ENCODE peak calls at places on chromosomes 4 and X, in seven cellular contexts. F is ovary, L is MM.1S, I is psoas muscle, O is fibroblast of lung, Y is mesothelial cell of epicardium, Z is GM13976. N is an unnamed sample.

GRCh38 chr4:71380721-71381120 is 41.9 kb downstream of the SLC4A4 start:
- DNase-seq in Y (no peak), I (no peak), L (no peak), O (peak), Z (no peak), F (no peak), N (no peak)

GRCh38 chrX:149818652-149819051 is 36.9 kb downstream of the MAGEA9 start:
- DNase-seq in O (peak), Y (no peak), I (no peak), L (no peak), F (no peak), Z (no peak), N (no peak)

GRCh38 chr4:185515248-185515647 is 20.1 kb downstream of the PDLIM3 start:
- DNase-seq in F (no peak), I (no peak), Z (no peak), L (no peak), Y (no peak), O (no peak), N (no peak)

GRCh38 chrX:15349046-15349445 is 13.7 kb upstream of the PIGA start:
- DNase-seq in L (peak), I (no peak), Z (peak), Y (no peak), F (no peak), O (peak), N (no peak)

GRCh38 chr4:132614682-132615081 is 534.4 kb upstream of the PCDH10 start:
- DNase-seq in I (no peak), O (peak), F (no peak), Z (no peak), L (no peak), Y (no peak), N (no peak)

GRCh38 chr4:17335371-17335770 is 176.5 kb downstream of the QDPR start:
- DNase-seq in F (no peak), I (no peak), Z (no peak), Y (no peak), L (no peak), O (no peak), N (no peak)

GRCh38 chr4:3799496-3799895 is 33.3 kb downstream of the ADRA2C start:
- DNase-seq in L (no peak), O (no peak), I (peak), F (no peak), Z (no peak), Y (no peak), N (no peak)

GRCh38 chr4:148205481-148205880 is 236.7 kb downstream of the NR3C2 start:
- DNase-seq in I (no peak), O (no peak), Y (no peak), F (no peak), Z (no peak), L (no peak), N (no peak)

GRCh38 chr4:38075370-38076152 is 115.4 kb downstream of the PTTG2 start:
- DNase-seq in Z (peak), O (peak), L (peak), I (no peak), F (no peak), Y (no peak), N (no peak)

GRCh38 chr4:104470770-104471169 is 23.9 kb downstream of the CXXC4 start:
- DNase-seq in Z (no peak), I (no peak), O (no peak), Y (no peak), L (no peak), F (no peak), N (no peak)

GRCh38 chrX:2351999-2352995 is 148.5 kb downstream of the DHRSX start:
- DNase-seq in L (no peak), Z (no peak), I (no peak), Y (no peak), O (peak), F (no peak), N (no peak)

GRCh38 chrX:54824722-54825121 is 17.2 kb downstream of the MAGED2 start:
- DNase-seq in F (no peak), O (no peak), I (no peak), Y (no peak), L (no peak), Z (no peak), N (no peak)

GRCh38 chrX:78960888-78961287 is 15.7 kb downstream of the P2RY10 start:
- DNase-seq in Y (no peak), L (no peak), O (no peak), Z (no peak), I (no peak), F (no peak), N (no peak)

GRCh38 chr4:172995161-172995560 is 173.4 kb upstream of the GALNT7 start:
- DNase-seq in F (no peak), Y (no peak), O (peak), Z (no peak), L (no peak), I (no peak), N (no peak)

GRCh38 chrX:112696506-112696905 is 16.8 kb upstream of the LHFPL1 start:
- DNase-seq in O (peak), Z (no peak), Y (no peak), I (no peak), F (no peak), L (no peak), N (no peak)

GRCh38 chrX:38803609-38804480 is 2.6 kb downstream of the MID1IP1 start:
- DNase-seq in I (peak), Y (peak), F (peak), Z (peak), O (peak), L (peak), N (peak)

GRCh38 chr4:185093573-185093972 is 49.5 kb upstream of the SLC25A4 start:
- DNase-seq in Y (no peak), Z (no peak), O (no peak), L (no peak), F (no peak), I (no peak), N (no peak)

GRCh38 chrX:154310991-154311541 is 15.5 kb downstream of the TKTL1 start:
- DNase-seq in Y (no peak), F (no peak), Z (no peak), O (peak), I (no peak), L (no peak), N (no peak)

GRCh38 chr4:173547889-173548288 is 17.9 kb upstream of the HAND2 start:
- DNase-seq in L (no peak), F (no peak), O (no peak), Y (no peak), I (no peak), Z (no peak), N (no peak)

GRCh38 chr4:10161146-10161545 is 44.5 kb upstream of the WDR1 start:
- DNase-seq in I (no peak), L (no peak), F (no peak), Y (no peak), O (no peak), Z (no peak), N (no peak)

GRCh38 chr4:119498520-119498919 is 130.1 kb downstream of the PDE5A start:
- DNase-seq in O (no peak), F (peak), Z (no peak), Y (no peak), I (no peak), L (no peak), N (no peak)

GRCh38 chrX:135436966-135437866 is 15.5 kb downstream of the SMIM10L2A start:
- DNase-seq in L (no peak), O (no peak), I (no peak), Y (no peak), Z (no peak), F (peak), N (no peak)

GRCh38 chr4:55732864-55733263 is 86.7 kb upstream of the EXOC1L start:
- DNase-seq in O (no peak), Z (no peak), F (no peak), Y (no peak), I (no peak), L (no peak), N (no peak)

GRCh38 chrX:153512501-153512893 is 4.9 kb upstream of the ATP2B3 start:
- DNase-seq in O (no peak), Y (no peak), Z (no peak), F (no peak), L (no peak), I (no peak), N (no peak)

GRCh38 chrX:108167211-108167872 is 75.8 kb downstream of the ATG4A start:
- DNase-seq in Z (no peak), L (no peak), I (no peak), Y (no peak), F (no peak), O (peak), N (no peak)

GRCh38 chr4:6425911-6426310 is 46.5 kb downstream of the PPP2R2C start:
- DNase-seq in L (no peak), I (no peak), Y (no peak), F (no peak), Z (no peak), O (no peak), N (no peak)

GRCh38 chrX:134969726-134970125 is 21.1 kb upstream of the SMIM10 start:
- DNase-seq in Z (no peak), I (no peak), Y (no peak), L (no peak), O (no peak), F (no peak), N (no peak)

GRCh38 chr4:24451870-24452269 is 132.5 kb downstream of the DHX15 start:
- DNase-seq in Z (no peak), I (no peak), L (no peak), O (no peak), Y (no peak), F (no peak), N (no peak)

GRCh38 chrX:40154229-40154852 is 56.6 kb upstream of the BCOR start:
- DNase-seq in O (no peak), L (no peak), I (peak), Y (no peak), F (peak), Z (no peak), N (no peak)

GRCh38 chr4:110245567-110245966 is 47.2 kb upstream of the ELOVL6 start:
- DNase-seq in O (peak), L (no peak), I (no peak), F (no peak), Y (no peak), Z (no peak), N (no peak)

GRCh38 chr4:114156371-114156770 is 176.9 kb upstream of the ARSJ start:
- DNase-seq in Y (no peak), F (no peak), I (no peak), Z (no peak), O (peak), L (no peak), N (no peak)

GRCh38 chr4:114163051-114163450 is 183.6 kb upstream of the ARSJ start:
- DNase-seq in L (no peak), I (no peak), F (no peak), Z (no peak), O (no peak), Y (no peak), N (no peak)

DNA sequence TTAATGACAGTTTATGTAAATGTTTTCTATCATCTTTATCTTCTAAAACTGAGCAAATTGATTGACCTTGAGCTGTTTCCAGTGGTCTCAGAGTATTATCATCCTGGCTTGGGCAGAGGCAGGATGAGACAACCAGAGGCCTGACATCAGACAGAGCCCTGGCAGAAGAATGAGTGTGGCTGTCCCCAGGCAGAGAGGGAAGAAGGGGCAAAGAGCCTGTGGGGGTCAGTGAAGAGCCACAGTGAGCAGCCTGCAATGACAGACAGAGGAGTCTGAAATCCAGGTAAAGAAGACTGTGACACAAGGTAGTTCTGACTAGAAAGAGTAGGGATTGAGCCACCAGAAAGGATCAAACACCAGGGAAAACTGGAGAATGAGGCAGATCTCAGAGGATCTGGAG is 182.4 kb upstream of the ARSJ start:
- DNase-seq in F (no peak), O (no peak), Z (no peak), Y (no peak), L (no peak), I (no peak), N (no peak)
- TF ChIP-seq CTCF in F (no peak), O (no peak), Z (no peak), Y (no peak), L (no peak), I (no peak), N (no peak)

DNA sequence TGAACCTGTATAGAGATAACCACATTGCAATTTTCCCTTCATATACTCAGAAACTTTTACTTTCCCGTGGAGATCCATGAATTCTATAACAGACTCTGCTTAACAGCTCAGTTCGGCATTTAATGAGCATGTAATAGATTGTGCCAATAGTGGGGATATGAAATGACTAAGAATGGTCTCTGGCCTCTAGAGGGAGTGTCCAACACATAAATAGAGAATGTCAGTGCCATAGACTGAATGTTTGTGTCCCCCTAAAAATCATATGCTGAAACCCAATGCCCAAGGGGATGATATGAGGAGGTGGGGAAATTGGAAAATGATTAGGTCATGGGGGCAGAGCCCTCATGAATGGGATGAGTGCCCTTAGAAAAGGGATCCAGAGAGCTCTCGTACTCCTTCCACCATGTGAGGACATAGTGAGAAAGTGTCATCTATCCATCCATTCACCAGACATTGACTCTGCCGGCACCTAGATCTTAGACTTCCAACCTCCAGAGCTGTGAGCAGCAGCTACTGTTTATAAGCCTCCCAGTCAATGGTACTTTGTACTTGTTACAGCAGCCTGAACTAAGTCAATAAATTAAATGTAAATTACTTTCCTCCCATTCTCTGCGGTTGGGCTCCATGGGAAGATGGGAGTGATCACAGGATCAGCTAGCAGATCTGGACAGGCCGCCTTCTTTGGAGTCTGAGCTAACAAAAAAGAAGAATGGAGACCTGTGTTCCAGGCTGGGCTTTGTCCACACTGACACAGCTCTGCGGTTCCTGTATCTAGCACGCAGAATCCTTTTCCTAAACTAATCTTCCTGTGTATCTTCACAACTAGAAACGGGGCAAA is 28.1 kb upstream of the HPSE start:
- DNase-seq in O (peak), I (no peak), F (no peak), L (peak), Y (no peak), Z (peak), N (no peak)
- TF ChIP-seq CTCF in O (peak), I (peak), F (no peak), L (peak), Y (no peak), Z (no peak), N (no peak)

GRCh38 chr4:2715426-2715825 is 40.7 kb downstream of the TNIP2 start:
- DNase-seq in I (no peak), F (no peak), O (no peak), L (no peak), Z (no peak), Y (no peak), N (no peak)

GRCh38 chr4:2714918-2715317 is 41.2 kb downstream of the TNIP2 start:
- DNase-seq in O (no peak), F (no peak), Z (no peak), L (no peak), Y (no peak), I (no peak), N (no peak)

GRCh38 chr4:2714071-2714770 is 41.9 kb downstream of the TNIP2 start:
- DNase-seq in Y (no peak), F (no peak), I (no peak), O (peak), L (no peak), Z (no peak), N (no peak)

GRCh38 chr4:2713337-2713736 is 42.8 kb downstream of the TNIP2 start:
- DNase-seq in I (no peak), F (no peak), Y (no peak), Z (no peak), L (no peak), O (no peak), N (no peak)

DNA sequence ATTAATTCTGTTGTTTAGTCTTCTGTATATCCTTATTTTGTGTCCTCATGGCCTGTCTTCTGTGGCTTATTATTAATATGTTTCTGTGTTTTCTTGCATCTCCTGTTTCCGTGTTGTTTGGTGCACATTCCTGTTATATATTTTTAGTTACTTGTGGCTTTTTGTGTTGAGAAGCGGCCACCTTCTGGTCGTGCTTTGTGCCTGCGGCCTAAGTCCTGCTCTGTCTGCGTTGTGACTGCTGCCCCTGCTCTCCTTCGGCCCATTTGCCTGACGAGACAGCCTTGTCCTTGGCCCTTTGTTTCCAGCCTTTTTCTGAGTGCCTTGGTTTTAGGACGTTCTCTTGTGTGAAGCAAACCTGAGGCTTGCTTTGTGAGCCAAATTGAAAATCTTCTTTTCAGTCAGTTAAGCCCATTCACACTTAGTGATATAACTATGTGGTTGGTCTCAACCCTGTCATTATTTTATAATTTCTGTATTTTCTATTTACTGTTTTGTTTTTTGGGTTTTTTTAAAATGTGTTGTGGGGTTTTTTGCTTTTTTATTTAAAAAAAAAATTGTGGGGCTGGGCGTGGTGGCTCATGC is 43.8 kb downstream of the TNIP2 start:
- DNase-seq in Z (no peak), I (peak), F (no peak), O (peak), L (no peak), Y (no peak), N (no peak)
- TF ChIP-seq CTCF in Z (no peak), I (no peak), F (no peak), O (no peak), L (no peak), Y (no peak), N (no peak)

DNA sequence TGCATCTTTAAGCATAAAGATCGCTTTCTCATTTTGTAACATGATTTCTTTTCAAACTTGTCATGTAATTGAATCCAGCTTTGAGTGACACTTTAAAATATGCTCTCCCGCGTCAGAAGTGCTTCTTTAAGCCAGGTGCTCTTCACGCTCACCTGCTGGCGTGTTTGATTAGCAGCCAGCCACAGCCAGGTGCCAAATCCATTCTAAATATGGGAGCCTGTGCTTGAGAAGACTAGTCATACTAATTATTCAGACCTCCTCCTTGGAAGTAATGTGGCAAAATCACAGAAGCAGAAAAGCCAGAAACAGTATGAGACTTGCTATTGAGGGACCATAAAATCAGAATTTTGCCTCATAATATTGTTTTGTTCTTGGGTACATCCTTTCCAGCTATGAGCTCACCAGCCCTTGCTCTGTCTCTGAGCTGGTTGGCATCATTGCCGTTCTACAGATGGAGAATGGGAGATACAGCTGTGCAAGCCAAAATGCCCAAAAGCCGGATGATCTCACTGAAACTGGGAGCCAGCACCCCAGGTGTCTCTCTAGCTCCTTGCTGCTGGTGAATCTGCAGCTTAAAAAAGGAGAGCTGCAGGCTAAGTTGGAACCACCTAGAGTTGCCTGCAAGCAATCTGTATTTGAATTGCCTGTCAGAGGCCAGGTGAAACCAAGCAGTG is 205.4 kb downstream of the SHROOM3 start:
- DNase-seq in L (peak), I (no peak), Z (no peak), Y (no peak), F (no peak), O (no peak), N (no peak)
- TF ChIP-seq CTCF in L (no peak), I (no peak), Z (no peak), Y (no peak), F (no peak), O (no peak), N (no peak)

DNA sequence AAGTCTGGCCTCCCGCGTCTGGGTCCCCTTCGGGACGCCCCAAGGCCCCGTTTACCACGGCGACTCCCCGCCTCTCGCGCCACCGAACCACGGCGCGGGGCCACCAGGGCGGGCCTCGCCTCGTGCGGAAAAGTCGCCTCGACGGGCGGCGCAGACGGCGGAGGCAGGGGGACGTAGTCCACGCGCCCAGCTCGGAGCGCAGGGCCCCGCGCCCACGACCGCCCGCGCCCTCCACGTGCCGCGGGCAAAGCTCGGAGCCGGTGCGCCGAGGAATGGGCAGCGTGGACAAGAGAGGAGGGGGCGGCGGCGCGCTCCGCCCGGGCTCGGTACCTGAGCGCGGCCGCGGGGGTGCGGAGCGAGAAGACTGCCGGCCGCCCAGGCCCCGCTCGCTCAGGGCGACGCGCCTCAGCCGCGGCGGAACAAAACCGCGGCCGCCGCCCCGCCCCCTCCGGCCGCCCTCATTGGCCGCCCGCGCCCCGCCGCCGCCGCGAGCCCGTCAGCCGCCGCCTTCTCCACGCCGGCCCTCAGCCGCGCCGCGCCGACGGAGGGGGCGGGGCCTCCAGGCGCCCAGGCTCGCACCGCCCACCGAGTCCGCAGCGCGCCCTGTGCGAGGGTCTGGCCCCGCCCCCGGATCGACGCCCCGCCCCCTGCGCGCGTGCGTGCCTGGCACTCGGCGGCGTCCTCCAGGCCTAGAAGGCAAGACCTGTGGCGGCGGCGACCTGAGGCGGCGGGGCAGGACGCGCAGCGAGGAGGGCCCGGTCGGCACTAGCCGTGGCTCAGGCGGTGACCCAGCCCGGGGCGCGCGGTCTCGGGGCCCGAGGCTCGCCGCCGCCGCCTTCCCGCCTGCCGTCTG is at the start of gene FAM53A:
- DNase-seq in F (peak), Z (peak), L (peak), I (peak), Y (peak), O (peak), N (peak)
- TF ChIP-seq CTCF in F (no peak), Z (no peak), L (no peak), I (no peak), Y (no peak), O (no peak), N (no peak)

GRCh38 chr4:171186700-171187099 is 626.5 kb upstream of the GALNTL6 start:
- DNase-seq in I (no peak), Y (no peak), F (no peak), O (no peak), L (peak), Z (no peak), N (no peak)
- TF ChIP-seq CTCF in I (no peak), Y (no peak), F (no peak), O (no peak), L (no peak), Z (no peak), N (no peak)